ENCODE peak calls at places on chromosomes 2 and 18, in seven cellular contexts. B is endothelial cell of umbilical vein; Y is fibroblast of villous mesenchyme; F is CD8-positive, alpha-beta T cell; M is fibroblast of mammary gland; H is Calu3; E is dorsolateral prefrontal cortex. J is an unnamed sample.
A peak's percentile ranks its signal among the peaks of the same experiment; 100 is the strongest.

GRCh38 chr2:206728277-206729199 is 10.3 kb upstream of the DYTN start:
- DNase-seq in B (no peak), Y (peak; percentile 12), F (no peak), M (peak; percentile 33), H (peak; percentile 3), E (peak; percentile 46), J (no peak)

GRCh38 chr2:27992787-27993747 is 102.5 kb downstream of the BABAM2 start:
- DNase-seq in B (peak; percentile 54), Y (peak; percentile 45), F (no peak), M (peak; percentile 63), H (peak; percentile 11), E (no peak), J (no peak)

GRCh38 chr2:215299337-215299859 is 12.5 kb upstream of the ATIC start:
- DNase-seq in B (no peak), Y (no peak), F (no peak), M (no peak), H (no peak), E (no peak), J (no peak)

GRCh38 chr2:64374686-64375085 is 79.3 kb upstream of the LGALSL start:
- DNase-seq in B (no peak), Y (no peak), F (no peak), M (peak; percentile 2), H (no peak), E (peak; percentile 48), J (no peak)

GRCh38 chr2:22290293-22290692 is 1094.7 kb upstream of the KLHL29 start:
- DNase-seq in B (no peak), Y (no peak), F (no peak), M (no peak), H (no peak), E (no peak), J (no peak)

GRCh38 chr2:238629064-238629463 is 202.3 kb downstream of the ASB1 start:
- DNase-seq in B (no peak), Y (no peak), F (no peak), M (no peak), H (no peak), E (no peak), J (no peak)

GRCh38 chr2:160300203-160300602 is 100.1 kb upstream of the ITGB6 start:
- DNase-seq in B (no peak), Y (no peak), F (no peak), M (no peak), H (no peak), E (no peak), J (no peak)

GRCh38 chr2:43837033-43837432 is 1.6 kb downstream of the ABCG5 start:
- DNase-seq in B (no peak), Y (no peak), F (no peak), M (no peak), H (no peak), E (no peak), J (no peak)

GRCh38 chr2:23350026-23350791 is 34.8 kb upstream of the KLHL29 start:
- DNase-seq in B (peak; percentile 24), Y (no peak), F (no peak), M (peak; percentile 28), H (no peak), E (no peak), J (no peak)

GRCh38 chr2:58428286-58428552 is 187.1 kb upstream of the FANCL start:
- DNase-seq in B (no peak), Y (no peak), F (no peak), M (peak; percentile 4), H (peak; percentile 13), E (no peak), J (peak; percentile 30)

GRCh38 chr2:28437918-28438317 is 45.3 kb downstream of the FOSL2 start:
- DNase-seq in B (no peak), Y (no peak), F (no peak), M (no peak), H (no peak), E (no peak), J (no peak)

GRCh38 chr2:219688560-219689445 is 61.4 kb downstream of the SLC4A3 start:
- DNase-seq in B (no peak), Y (peak; percentile 87), F (no peak), M (peak; percentile 71), H (peak; percentile 72), E (no peak), J (no peak)

GRCh38 chr2:183389546-183390080 is 265.4 kb downstream of the NUP35 start:
- DNase-seq in B (no peak), Y (no peak), F (no peak), M (no peak), H (no peak), E (no peak), J (no peak)

GRCh38 chr2:218217366-218218309 is 649 bp downstream of the ARPC2 start:
- DNase-seq in B (peak; percentile 45), Y (peak; percentile 46), F (peak; percentile 52), M (no peak), H (peak; percentile 45), E (peak; percentile 57), J (peak; percentile 10)

GRCh38 chr2:240327566-240327965 is 107.9 kb upstream of the GPC1 start:
- DNase-seq in B (no peak), Y (no peak), F (no peak), M (no peak), H (no peak), E (no peak), J (no peak)

GRCh38 chr2:95060446-95061118 is 35.1 kb downstream of the MAL start:
- DNase-seq in B (no peak), Y (no peak), F (no peak), M (no peak), H (no peak), E (no peak), J (no peak)

GRCh38 chr18:74679006-74679678 is 81.5 kb downstream of the ZNF407 start:
- DNase-seq in B (no peak), Y (no peak), F (no peak), M (no peak), H (no peak), E (no peak), J (no peak)

GRCh38 chr18:57819671-57820460 is 16.8 kb upstream of the ATP8B1 start:
- DNase-seq in B (peak; percentile 99), Y (peak; percentile 85), F (no peak), M (peak; percentile 86), H (peak; percentile 89), E (no peak), J (no peak)

GRCh38 chr18:627211-627610 is 30.2 kb upstream of the TYMS start:
- DNase-seq in B (no peak), Y (peak; percentile 57), F (no peak), M (peak; percentile 42), H (no peak), E (no peak), J (no peak)

GRCh38 chr2:95530734-95531133 is 46.2 kb upstream of the TRIM43B start:
- DNase-seq in B (peak; percentile 3), Y (peak; percentile 7), F (no peak), M (peak; percentile 77), H (no peak), E (no peak), J (no peak)

GRCh38 chr2:135607561-135607960 is 76.3 kb downstream of the R3HDM1 start:
- DNase-seq in B (peak; percentile 49), Y (peak; percentile 11), F (no peak), M (peak; percentile 61), H (no peak), E (no peak), J (no peak)

GRCh38 chr18:37248281-37248680 is 317.3 kb downstream of the CELF4 start:
- DNase-seq in B (no peak), Y (no peak), F (no peak), M (no peak), H (no peak), E (no peak), J (no peak)
- TF ChIP-seq CTCF in B (no peak), Y (no peak), F (no peak), M (no peak), H (no peak), E (no peak), J (no peak)

DNA sequence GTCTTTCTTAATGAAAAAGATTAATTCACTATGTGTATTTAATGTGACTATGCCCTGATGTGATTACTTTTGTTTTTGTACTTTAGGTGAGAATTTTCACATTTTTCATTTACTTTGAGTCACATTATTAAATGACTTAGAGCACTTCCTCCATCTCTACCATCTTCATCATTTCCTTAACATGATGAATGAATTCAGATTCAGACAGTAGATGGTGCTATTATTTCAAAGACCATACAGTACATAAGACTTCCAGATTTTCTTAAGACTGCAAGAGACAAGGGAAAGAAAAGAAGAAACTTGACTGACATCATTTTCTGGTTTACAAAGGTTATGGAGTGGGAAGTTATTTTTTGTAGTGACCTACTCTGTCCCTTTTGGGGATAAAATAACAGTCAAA is 1010.6 kb upstream of the NXPH2 start:
- DNase-seq in B (peak; percentile 45), Y (peak; percentile 3), F (no peak), M (peak; percentile 35), H (no peak), E (no peak), J (no peak)
- TF ChIP-seq CTCF in B (no peak), Y (no peak), F (no peak), M (peak; percentile 19), H (no peak), E (peak; percentile 50), J (peak; percentile 64)

DNA sequence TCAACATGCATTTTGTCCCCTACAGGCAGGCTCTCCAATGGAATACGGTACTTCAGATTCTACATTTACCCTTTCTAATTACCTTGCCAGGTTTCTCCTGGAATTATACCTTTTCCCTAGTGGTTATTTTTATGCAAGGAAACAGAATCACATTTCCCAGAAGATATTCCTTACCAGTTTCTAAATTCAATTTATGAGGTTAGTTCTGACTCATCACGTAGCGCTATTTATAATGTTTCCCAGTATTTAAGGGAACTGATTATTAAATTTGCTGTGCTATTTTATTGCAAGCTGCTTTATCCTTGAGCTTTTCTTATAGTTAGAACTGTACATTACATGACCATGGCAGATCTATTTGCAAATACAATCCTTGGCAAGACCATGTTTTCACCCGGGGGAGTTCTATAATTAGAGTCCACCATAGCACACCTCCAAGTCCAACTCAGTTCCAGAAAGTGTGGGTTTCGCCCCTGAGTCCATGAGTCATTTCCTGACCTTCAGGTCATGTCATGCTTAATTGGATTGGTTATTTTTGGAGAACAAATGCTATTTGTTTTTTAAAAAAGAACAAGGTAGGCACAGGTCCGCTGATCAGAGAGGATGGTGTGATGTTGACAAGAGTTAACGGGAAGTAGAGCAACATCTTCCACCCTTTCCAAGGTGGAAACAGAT is 126.6 kb downstream of the ZNF532 start:
- DNase-seq in B (peak; percentile 60), Y (peak; percentile 51), F (no peak), M (peak; percentile 59), H (no peak), E (no peak), J (no peak)
- TF ChIP-seq CTCF in B (no peak), Y (no peak), F (no peak), M (no peak), H (no peak), E (no peak), J (no peak)

GRCh38 chr2:241354668-241355658 is 1.1 kb upstream of the FARP2 start:
- DNase-seq in B (peak; percentile 65), Y (peak; percentile 83), F (peak; percentile 57), M (peak; percentile 79), H (peak; percentile 93), E (peak; percentile 71), J (peak; percentile 57)
- TF ChIP-seq CTCF in B (no peak), Y (no peak), F (no peak), M (no peak), H (no peak), E (no peak), J (no peak)

GRCh38 chr2:102245266-102246151 is 58.7 kb downstream of the IL1RL2 start:
- DNase-seq in B (peak; percentile 20), Y (peak; percentile 79), F (no peak), M (peak; percentile 89), H (no peak), E (no peak), J (no peak)
- TF ChIP-seq CTCF in B (peak; percentile 9), Y (peak; percentile 34), F (no peak), M (peak; percentile 2), H (no peak), E (no peak), J (no peak)

J was measured in neural crest cell.